ENCODE peak calls at places on chromosomes 3 and 15, in nine cellular contexts. One of them, this sample, is unnamed.

GRCh38 chr15:44029003-44029402 is 166.1 kb downstream of the FRMD5 start:
- DNase-seq in mucosa of descending colon: no peak
- DNase-seq in heart right ventricle: no peak
- DNase-seq in breast epithelium: no peak
- DNase-seq in BE2C: peak; percentile 22
- DNase-seq in CD8-positive, alpha-beta T cell: no peak
- DNase-seq in OCI-LY7: no peak
- DNase-seq in endodermal cell: no peak
- DNase-seq in colonic mucosa: no peak
- DNase-seq in this sample: no peak

GRCh38 chr3:132553811-132554210 is 43.3 kb upstream of the ACKR4 start:
- DNase-seq in mucosa of descending colon: no peak
- DNase-seq in breast epithelium: no peak
- DNase-seq in CD8-positive, alpha-beta T cell: no peak
- DNase-seq in endodermal cell: no peak
- DNase-seq in colonic mucosa: no peak
- DNase-seq in BE2C: no peak
- DNase-seq in heart right ventricle: peak; percentile 44
- DNase-seq in OCI-LY7: no peak
- DNase-seq in this sample: no peak

GRCh38 chr3:107938128-107938527 is 152.7 kb downstream of the CD47 start:
- DNase-seq in breast epithelium: no peak
- DNase-seq in endodermal cell: peak; percentile 74
- DNase-seq in mucosa of descending colon: no peak
- DNase-seq in OCI-LY7: peak; percentile 27
- DNase-seq in colonic mucosa: peak; percentile 32
- DNase-seq in CD8-positive, alpha-beta T cell: no peak
- DNase-seq in heart right ventricle: no peak
- DNase-seq in BE2C: peak; percentile 38
- DNase-seq in this sample: peak; percentile 11

GRCh38 chr15:41790756-41791546 is 16.7 kb downstream of the MAPKBP1 start:
- DNase-seq in breast epithelium: no peak
- DNase-seq in heart right ventricle: peak; percentile 29
- DNase-seq in endodermal cell: no peak
- DNase-seq in CD8-positive, alpha-beta T cell: no peak
- DNase-seq in mucosa of descending colon: no peak
- DNase-seq in OCI-LY7: peak; percentile 44
- DNase-seq in BE2C: no peak
- DNase-seq in colonic mucosa: no peak
- DNase-seq in this sample: no peak

GRCh38 chr15:22258402-22259150 is 178.2 kb downstream of the OR4M2 start:
- DNase-seq in breast epithelium: no peak
- DNase-seq in colonic mucosa: no peak
- DNase-seq in endodermal cell: no peak
- DNase-seq in mucosa of descending colon: no peak
- DNase-seq in BE2C: no peak
- DNase-seq in OCI-LY7: no peak
- DNase-seq in CD8-positive, alpha-beta T cell: no peak
- DNase-seq in heart right ventricle: no peak
- DNase-seq in this sample: no peak

GRCh38 chr15:33154366-33155166 is 39.9 kb downstream of the FMN1 start:
- DNase-seq in heart right ventricle: peak; percentile 26
- DNase-seq in CD8-positive, alpha-beta T cell: no peak
- DNase-seq in OCI-LY7: no peak
- DNase-seq in breast epithelium: peak; percentile 32
- DNase-seq in BE2C: no peak
- DNase-seq in endodermal cell: no peak
- DNase-seq in colonic mucosa: no peak
- DNase-seq in mucosa of descending colon: no peak
- DNase-seq in this sample: peak; percentile 69

GRCh38 chr3:105755121-105755886 is 113.5 kb downstream of the CBLB start:
- DNase-seq in colonic mucosa: no peak
- DNase-seq in BE2C: no peak
- DNase-seq in breast epithelium: no peak
- DNase-seq in CD8-positive, alpha-beta T cell: no peak
- DNase-seq in OCI-LY7: no peak
- DNase-seq in endodermal cell: no peak
- DNase-seq in mucosa of descending colon: no peak
- DNase-seq in heart right ventricle: no peak
- DNase-seq in this sample: no peak

GRCh38 chr15:41502787-41503668 is 9.4 kb downstream of the ITPKA start:
- DNase-seq in mucosa of descending colon: peak; percentile 59
- DNase-seq in endodermal cell: peak; percentile 83
- DNase-seq in heart right ventricle: no peak
- DNase-seq in breast epithelium: no peak
- DNase-seq in OCI-LY7: no peak
- DNase-seq in BE2C: no peak
- DNase-seq in colonic mucosa: no peak
- DNase-seq in CD8-positive, alpha-beta T cell: no peak
- DNase-seq in this sample: no peak

GRCh38 chr3:48064292-48064829 is 48.1 kb upstream of the MAP4 start:
- DNase-seq in heart right ventricle: no peak
- DNase-seq in BE2C: no peak
- DNase-seq in mucosa of descending colon: no peak
- DNase-seq in breast epithelium: no peak
- DNase-seq in OCI-LY7: no peak
- DNase-seq in CD8-positive, alpha-beta T cell: no peak
- DNase-seq in colonic mucosa: no peak
- DNase-seq in endodermal cell: no peak
- DNase-seq in this sample: no peak

GRCh38 chr3:13472286-13472685 is 7.8 kb upstream of the HDAC11 start:
- DNase-seq in CD8-positive, alpha-beta T cell: no peak
- DNase-seq in colonic mucosa: no peak
- DNase-seq in breast epithelium: no peak
- DNase-seq in endodermal cell: no peak
- DNase-seq in BE2C: no peak
- DNase-seq in OCI-LY7: no peak
- DNase-seq in mucosa of descending colon: no peak
- DNase-seq in heart right ventricle: no peak
- DNase-seq in this sample: no peak

GRCh38 chr3:52782412-52783210 is 5.2 kb downstream of the ITIH1 start:
- DNase-seq in OCI-LY7: no peak
- DNase-seq in breast epithelium: no peak
- DNase-seq in endodermal cell: peak; percentile 38
- DNase-seq in BE2C: no peak
- DNase-seq in colonic mucosa: no peak
- DNase-seq in heart right ventricle: no peak
- DNase-seq in CD8-positive, alpha-beta T cell: no peak
- DNase-seq in mucosa of descending colon: peak; percentile 21
- DNase-seq in this sample: no peak

GRCh38 chr3:159455741-159456181 is 532.9 kb upstream of the IL12A start:
- DNase-seq in colonic mucosa: no peak
- DNase-seq in CD8-positive, alpha-beta T cell: no peak
- DNase-seq in breast epithelium: no peak
- DNase-seq in mucosa of descending colon: no peak
- DNase-seq in heart right ventricle: no peak
- DNase-seq in BE2C: no peak
- DNase-seq in OCI-LY7: no peak
- DNase-seq in endodermal cell: no peak
- DNase-seq in this sample: no peak

GRCh38 chr15:91961357-91961756 is 107.8 kb downstream of the SLCO3A1 start:
- DNase-seq in CD8-positive, alpha-beta T cell: no peak
- DNase-seq in breast epithelium: no peak
- DNase-seq in mucosa of descending colon: no peak
- DNase-seq in heart right ventricle: no peak
- DNase-seq in endodermal cell: no peak
- DNase-seq in BE2C: no peak
- DNase-seq in OCI-LY7: no peak
- DNase-seq in colonic mucosa: no peak
- DNase-seq in this sample: no peak

GRCh38 chr3:27360113-27361078 is 8.8 kb downstream of the NEK10 start:
- DNase-seq in heart right ventricle: no peak
- DNase-seq in colonic mucosa: peak; percentile 68
- DNase-seq in mucosa of descending colon: no peak
- DNase-seq in CD8-positive, alpha-beta T cell: no peak
- DNase-seq in BE2C: no peak
- DNase-seq in breast epithelium: no peak
- DNase-seq in OCI-LY7: peak; percentile 23
- DNase-seq in endodermal cell: no peak
- DNase-seq in this sample: no peak

GRCh38 chr3:39501982-39502837 is 34.7 kb downstream of the MOBP start:
- DNase-seq in breast epithelium: no peak
- DNase-seq in heart right ventricle: no peak
- DNase-seq in CD8-positive, alpha-beta T cell: no peak
- DNase-seq in OCI-LY7: no peak
- DNase-seq in colonic mucosa: peak; percentile 44
- DNase-seq in mucosa of descending colon: peak; percentile 55
- DNase-seq in endodermal cell: no peak
- DNase-seq in BE2C: peak; percentile 25
- DNase-seq in this sample: no peak

GRCh38 chr3:58683001-58683845 is 16.6 kb upstream of the FAM3D start:
- DNase-seq in OCI-LY7: no peak
- DNase-seq in CD8-positive, alpha-beta T cell: no peak
- DNase-seq in colonic mucosa: no peak
- DNase-seq in endodermal cell: no peak
- DNase-seq in breast epithelium: no peak
- DNase-seq in BE2C: no peak
- DNase-seq in mucosa of descending colon: no peak
- DNase-seq in heart right ventricle: no peak
- DNase-seq in this sample: peak; percentile 63

GRCh38 chr3:80384811-80385210 is 617.0 kb upstream of the ROBO1 start:
- DNase-seq in OCI-LY7: no peak
- DNase-seq in endodermal cell: peak; percentile 60
- DNase-seq in mucosa of descending colon: no peak
- DNase-seq in heart right ventricle: no peak
- DNase-seq in colonic mucosa: no peak
- DNase-seq in CD8-positive, alpha-beta T cell: no peak
- DNase-seq in breast epithelium: no peak
- DNase-seq in BE2C: no peak
- DNase-seq in this sample: no peak

GRCh38 chr3:98388147-98388546 is 2.3 kb upstream of the OR5K3 start:
- DNase-seq in endodermal cell: no peak
- DNase-seq in OCI-LY7: no peak
- DNase-seq in CD8-positive, alpha-beta T cell: no peak
- DNase-seq in breast epithelium: no peak
- DNase-seq in mucosa of descending colon: no peak
- DNase-seq in BE2C: no peak
- DNase-seq in heart right ventricle: no peak
- DNase-seq in colonic mucosa: no peak
- DNase-seq in this sample: no peak
- H3K4me1 ChIP-seq in endodermal cell: no peaks in the 10 kb centered on the region
- H3K4me1 ChIP-seq in OCI-LY7: no peaks in the 10 kb centered on the region
- H3K4me1 ChIP-seq in CD8-positive, alpha-beta T cell: no peaks in the 10 kb centered on the region
- H3K4me1 ChIP-seq in breast epithelium: no peaks in the 10 kb centered on the region
- H3K4me1 ChIP-seq in mucosa of descending colon: no peaks in the 10 kb centered on the region
- H3K4me1 ChIP-seq in BE2C: no peaks in the 10 kb centered on the region
- H3K4me1 ChIP-seq in heart right ventricle: no peaks in the 10 kb centered on the region
- H3K4me1 ChIP-seq in colonic mucosa: no peaks in the 10 kb centered on the region
- H3K4me1 ChIP-seq in this sample: no peaks in the 10 kb centered on the region

GRCh38 chr3:42228796-42229195 is 37.2 kb downstream of the CCK start:
- DNase-seq in mucosa of descending colon: no peak
- DNase-seq in CD8-positive, alpha-beta T cell: no peak
- DNase-seq in heart right ventricle: no peak
- DNase-seq in BE2C: no peak
- DNase-seq in breast epithelium: no peak
- DNase-seq in endodermal cell: no peak
- DNase-seq in OCI-LY7: peak; percentile 63
- DNase-seq in colonic mucosa: no peak
- DNase-seq in this sample: no peak
- TF ChIP-seq CTCF in mucosa of descending colon: no peak
- TF ChIP-seq CTCF in CD8-positive, alpha-beta T cell: peak; percentile 19
- TF ChIP-seq CTCF in heart right ventricle: peak; percentile 26
- TF ChIP-seq CTCF in BE2C: no peak
- TF ChIP-seq CTCF in breast epithelium: no peak
- TF ChIP-seq CTCF in endodermal cell: peak; percentile 62
- TF ChIP-seq CTCF in OCI-LY7: peak; percentile 79
- TF ChIP-seq CTCF in colonic mucosa: no peak
- TF ChIP-seq CTCF in this sample: no peak

DNA sequence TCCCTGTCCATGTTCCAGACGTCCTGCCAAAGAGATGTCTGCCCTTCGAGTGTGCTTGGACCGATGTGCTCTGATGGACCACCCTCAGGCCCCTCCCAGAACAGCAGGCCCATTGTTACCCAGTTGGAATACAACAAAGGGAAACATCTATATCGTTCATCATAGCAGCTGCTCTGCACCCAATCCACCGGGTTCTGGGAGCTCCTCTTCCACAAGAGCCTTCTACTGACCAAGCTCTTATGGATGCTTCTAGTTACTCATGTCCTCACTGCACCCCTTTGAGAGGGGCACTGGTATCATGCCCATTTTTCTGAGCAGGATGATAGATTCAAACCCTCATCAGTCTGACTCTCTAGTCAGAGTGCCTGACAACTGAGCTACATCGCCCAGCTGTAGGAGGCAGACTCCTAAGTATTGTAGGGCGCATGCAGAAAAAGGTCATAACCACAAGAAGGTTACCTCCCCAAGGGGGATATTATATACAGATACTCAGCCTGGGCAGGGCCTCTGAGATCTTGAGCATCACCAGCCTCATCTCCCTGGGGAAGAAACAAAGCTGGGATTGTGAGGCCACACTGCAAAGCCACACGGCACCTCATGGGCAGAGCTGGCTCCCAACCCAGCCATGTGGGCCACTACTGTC is at the start of gene SSUH2:
- DNase-seq in colonic mucosa: no peak
- DNase-seq in breast epithelium: no peak
- DNase-seq in endodermal cell: no peak
- DNase-seq in mucosa of descending colon: no peak
- DNase-seq in OCI-LY7: no peak
- DNase-seq in BE2C: no peak
- DNase-seq in CD8-positive, alpha-beta T cell: no peak
- DNase-seq in heart right ventricle: no peak
- DNase-seq in this sample: no peak
- H3K4me1 ChIP-seq in colonic mucosa: no peaks in the 10 kb centered on the region
- H3K4me1 ChIP-seq in breast epithelium: no peaks in the 10 kb centered on the region
- H3K4me1 ChIP-seq in endodermal cell: peaks cover 3% of the 10 kb centered on the region
- H3K4me1 ChIP-seq in mucosa of descending colon: no peaks in the 10 kb centered on the region
- H3K4me1 ChIP-seq in OCI-LY7: no peaks in the 10 kb centered on the region
- H3K4me1 ChIP-seq in BE2C: no peaks in the 10 kb centered on the region
- H3K4me1 ChIP-seq in CD8-positive, alpha-beta T cell: no peaks in the 10 kb centered on the region
- H3K4me1 ChIP-seq in heart right ventricle: no peaks in the 10 kb centered on the region
- H3K4me1 ChIP-seq in this sample: no peaks in the 10 kb centered on the region

GRCh38 chr3:171525437-171525836 is 65.2 kb upstream of the TNIK start:
- DNase-seq in breast epithelium: no peak
- DNase-seq in BE2C: no peak
- DNase-seq in OCI-LY7: no peak
- DNase-seq in mucosa of descending colon: no peak
- DNase-seq in colonic mucosa: no peak
- DNase-seq in endodermal cell: no peak
- DNase-seq in CD8-positive, alpha-beta T cell: no peak
- DNase-seq in heart right ventricle: no peak
- DNase-seq in this sample: no peak
- TF ChIP-seq CTCF in breast epithelium: no peak
- TF ChIP-seq CTCF in BE2C: no peak
- TF ChIP-seq CTCF in OCI-LY7: no peak
- TF ChIP-seq CTCF in mucosa of descending colon: no peak
- TF ChIP-seq CTCF in colonic mucosa: no peak
- TF ChIP-seq CTCF in endodermal cell: no peak
- TF ChIP-seq CTCF in CD8-positive, alpha-beta T cell: no peak
- TF ChIP-seq CTCF in heart right ventricle: no peak
- TF ChIP-seq CTCF in this sample: no peak

GRCh38 chr3:136962961-136963360 is 5.2 kb downstream of the IL20RB start:
- DNase-seq in OCI-LY7: no peak
- DNase-seq in colonic mucosa: no peak
- DNase-seq in BE2C: no peak
- DNase-seq in breast epithelium: no peak
- DNase-seq in CD8-positive, alpha-beta T cell: no peak
- DNase-seq in endodermal cell: no peak
- DNase-seq in mucosa of descending colon: no peak
- DNase-seq in heart right ventricle: no peak
- DNase-seq in this sample: no peak
- H3K4me1 ChIP-seq in OCI-LY7: no peaks in the 10 kb centered on the region
- H3K4me1 ChIP-seq in colonic mucosa: no peaks in the 10 kb centered on the region
- H3K4me1 ChIP-seq in BE2C: no peaks in the 10 kb centered on the region
- H3K4me1 ChIP-seq in breast epithelium: no peaks in the 10 kb centered on the region
- H3K4me1 ChIP-seq in CD8-positive, alpha-beta T cell: no peaks in the 10 kb centered on the region
- H3K4me1 ChIP-seq in endodermal cell: no peaks in the 10 kb centered on the region
- H3K4me1 ChIP-seq in mucosa of descending colon: no peaks in the 10 kb centered on the region
- H3K4me1 ChIP-seq in heart right ventricle: no peaks in the 10 kb centered on the region
- H3K4me1 ChIP-seq in this sample: no peaks in the 10 kb centered on the region

This sample was measured in gastrocnemius medialis.